ENCODE peak calls at places on chromosomes 2 and 18, in nine cellular contexts. N, G, J, P, I, C, V, X and O are unnamed samples.
A peak's percentile ranks its signal among the peaks of the same experiment; 100 is the strongest.

GRCh38 chr2:38740851-38741541 is 10.2 kb downstream of the SRSF7 start:
- DNase-seq in X (no peak), J (no peak), G (no peak), I (peak; percentile 14), P (peak; percentile 33), C (peak; percentile 49), N (no peak), V (peak; percentile 61), O (peak; percentile 78)

GRCh38 chr2:223114917-223115316 is 62.9 kb downstream of the KCNE4 start:
- DNase-seq in V (no peak), P (no peak), J (no peak), I (no peak), N (no peak), G (no peak), X (no peak), C (no peak), O (no peak)

GRCh38 chr2:113175101-113175628 is 1.4 kb downstream of the PSD4 start:
- DNase-seq in I (no peak), J (no peak), C (peak; percentile 84), V (no peak), N (no peak), G (no peak), X (no peak), P (no peak), O (peak; percentile 90)

GRCh38 chr2:157672129-157672528 is 43.5 kb upstream of the ACVR1C start:
- DNase-seq in N (no peak), X (no peak), V (no peak), G (no peak), C (no peak), P (no peak), I (no peak), J (no peak), O (no peak)

GRCh38 chr2:36294290-36294689 is 61.3 kb upstream of the CRIM1 start:
- DNase-seq in J (no peak), X (no peak), C (no peak), V (no peak), I (no peak), N (no peak), G (no peak), P (no peak), O (no peak)

GRCh38 chr18:12420831-12421421 is 13.2 kb downstream of the PRELID3A start:
- DNase-seq in C (peak; percentile 33), N (no peak), P (no peak), X (peak; percentile 80), V (no peak), J (peak; percentile 77), G (no peak), I (peak; percentile 74), O (peak; percentile 75)

GRCh38 chr2:229273384-229274338 is 2.6 kb upstream of the PID1 start:
- DNase-seq in I (peak; percentile 45), C (peak; percentile 36), P (peak; percentile 77), G (peak; percentile 47), J (peak; percentile 52), N (peak; percentile 88), X (peak; percentile 62), V (peak; percentile 89), O (peak; percentile 49)

GRCh38 chr2:242060212-242060835 is 190.8 kb downstream of the RTP5 start:
- DNase-seq in J (no peak), C (no peak), X (no peak), I (peak; percentile 30), G (no peak), P (no peak), V (peak; percentile 80), N (no peak), O (peak; percentile 20)

GRCh38 chr18:35060092-35060491 is 18.9 kb downstream of the MAPRE2 start:
- DNase-seq in C (no peak), J (no peak), X (no peak), N (no peak), I (no peak), G (no peak), V (no peak), P (no peak), O (no peak)

GRCh38 chr2:145123606-145124005 is 603.7 kb upstream of the ZEB2 start:
- DNase-seq in N (no peak), V (peak; percentile 58), I (no peak), G (no peak), C (no peak), X (no peak), J (no peak), P (peak; percentile 24), O (no peak)

GRCh38 chr18:78883501-78883900 is 96.1 kb upstream of the SALL3 start:
- DNase-seq in X (peak; percentile 10), N (no peak), J (no peak), G (no peak), I (no peak), C (no peak), V (no peak), P (no peak), O (no peak)

GRCh38 chr2:26363323-26363722 is 16.7 kb upstream of the ADGRF3 start:
- DNase-seq in N (no peak), G (no peak), J (no peak), C (no peak), X (no peak), I (no peak), V (peak; percentile 11), P (no peak), O (no peak)

GRCh38 chr2:215590353-215590752 is 154.5 kb upstream of the FN1 start:
- DNase-seq in J (no peak), I (no peak), C (no peak), P (no peak), G (no peak), V (no peak), N (no peak), X (no peak), O (no peak)

GRCh38 chr18:70468861-70469570 is 180.2 kb downstream of the SOCS6 start:
- DNase-seq in X (no peak), N (no peak), J (no peak), P (no peak), V (no peak), I (no peak), G (no peak), C (no peak), O (no peak)